ENCODE peak calls at places on chromosomes 6 and 20, in ten cellular contexts. D is fibroblast of lung, X is upper lobe of right lung, B is hepatocyte, N is left ventricle myocardium inferior, K is mesendoderm, C is endothelial cell of umbilical vein, Q is right atrium auricular region, J is tibial artery, G is mammary epithelial cell. F is an unnamed sample. For H3K4me1, the result is how much of the 10 kb centered on the place peaks cover.

GRCh38 chr6:138971601-138972000 is 16.5 kb downstream of the REPS1 start:
- DNase-seq in K (peak), C (peak), J (no peak), G (no peak), N (no peak), D (peak), B (no peak), Q (no peak), X (no peak), F (no peak)

GRCh38 chr6:110216140-110216539 is 35.9 kb downstream of the CDC40 start:
- DNase-seq in C (no peak), Q (no peak), K (no peak), B (no peak), N (no peak), J (no peak), X (no peak), G (no peak), D (no peak), F (no peak)

GRCh38 chr6:12653396-12653910 is 63.1 kb upstream of the PHACTR1 start:
- DNase-seq in N (no peak), B (no peak), C (no peak), J (no peak), G (no peak), D (peak), X (no peak), K (no peak), Q (no peak), F (no peak)

GRCh38 chr6:13787146-13787545 is 27.2 kb downstream of the MCUR1 start:
- DNase-seq in C (peak), N (no peak), G (no peak), D (peak), B (peak), J (no peak), Q (no peak), X (no peak), K (no peak), F (no peak)

GRCh38 chr20:54464003-54464402 is 11.4 kb upstream of the DOK5 start:
- DNase-seq in B (no peak), G (no peak), K (no peak), D (no peak), J (no peak), Q (no peak), C (no peak), N (no peak), X (no peak), F (no peak)

GRCh38 chr6:11804706-11805105 is 26.1 kb upstream of the ADTRP start:
- DNase-seq in Q (no peak), J (no peak), G (peak), K (peak), N (no peak), C (no peak), B (no peak), D (peak), X (no peak), F (no peak)

GRCh38 chr6:111119550-111120329 is 32.4 kb downstream of the SLC16A10 start:
- DNase-seq in J (no peak), K (no peak), N (no peak), D (no peak), B (no peak), G (no peak), X (no peak), C (no peak), Q (no peak), F (no peak)

GRCh38 chr6:11207199-11207968 is 25.1 kb downstream of the NEDD9 start:
- DNase-seq in G (peak), K (no peak), D (peak), J (no peak), N (peak), B (peak), Q (peak), X (no peak), C (peak), F (peak)

GRCh38 chr20:18835850-18836249 is 22.3 kb downstream of the SCP2D1 start:
- DNase-seq in B (no peak), K (no peak), X (no peak), Q (no peak), C (no peak), D (no peak), J (no peak), N (no peak), G (peak), F (no peak)

GRCh38 chr6:168134399-168135201 is 55.6 kb upstream of the FRMD1 start:
- DNase-seq in C (no peak), B (no peak), N (no peak), Q (peak), D (no peak), G (no peak), K (no peak), X (no peak), J (no peak), F (no peak)

GRCh38 chr6:69624944-69625343 is 171.9 kb downstream of the LMBRD1 start:
- DNase-seq in N (no peak), J (no peak), G (no peak), B (no peak), K (no peak), C (no peak), X (no peak), Q (no peak), D (no peak), F (no peak)

GRCh38 chr6:10595731-10596664 is 74.8 kb downstream of the GCNT2 start:
- DNase-seq in X (no peak), Q (no peak), B (no peak), C (no peak), J (no peak), G (no peak), K (peak), D (peak), N (no peak), F (no peak)

GRCh38 chr20:51457281-51457932 is 85.1 kb downstream of the NFATC2 start:
- DNase-seq in X (no peak), Q (peak), J (peak), G (peak), C (peak), K (no peak), B (peak), N (peak), D (peak), F (peak)

GRCh38 chr6:1423578-1423977 is 34.2 kb downstream of the FOXF2 start:
- DNase-seq in G (no peak), B (no peak), D (no peak), Q (no peak), K (no peak), N (no peak), C (no peak), X (no peak), J (no peak), F (no peak)

GRCh38 chr20:63517376-63518309 is 2.9 kb upstream of the PPDPF start:
- DNase-seq in B (no peak), C (no peak), K (no peak), N (no peak), D (no peak), J (no peak), X (no peak), Q (no peak), G (no peak), F (no peak)

GRCh38 chr6:37993596-37993995 is 174.1 kb downstream of the ZFAND3 start:
- DNase-seq in G (no peak), C (no peak), K (no peak), J (no peak), B (no peak), D (no peak), Q (no peak), N (no peak), X (no peak), F (no peak)

GRCh38 chr6:37916675-37917074 is 97.1 kb downstream of the ZFAND3 start:
- DNase-seq in K (no peak), G (peak), D (no peak), B (no peak), N (no peak), Q (no peak), C (no peak), J (no peak), X (no peak), F (no peak)

DNA sequence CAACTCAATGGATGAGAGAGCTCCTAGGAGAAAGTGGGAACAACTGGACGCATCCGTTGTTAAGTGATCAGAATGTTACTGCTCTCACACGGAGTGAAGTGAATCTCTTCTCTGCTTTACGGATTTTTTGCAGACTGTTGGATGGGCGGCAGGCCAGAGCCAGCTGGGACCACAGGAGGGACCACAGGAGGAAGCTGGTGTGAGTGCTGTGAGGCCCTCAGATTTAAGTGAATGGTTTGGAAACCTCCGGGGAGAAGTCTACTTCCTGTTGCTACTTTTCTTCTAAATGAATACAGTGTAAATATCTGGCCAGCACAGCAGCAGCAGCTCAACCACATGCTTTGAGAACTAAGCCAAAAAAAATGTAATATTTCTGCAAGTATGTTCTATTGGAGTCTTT is 23.6 kb upstream of the PPP1R14C start:
- DNase-seq in D (peak), X (no peak), J (no peak), K (no peak), N (no peak), C (no peak), G (no peak), B (no peak), Q (no peak), F (no peak)
- H3K4me3 ChIP-seq in D (no peak), X (no peak), J (no peak), K (no peak), N (no peak), C (no peak), G (no peak), B (no peak), Q (no peak), F (no peak)

GRCh38 chr6:41594326-41594725 is 43.9 kb upstream of the MDFI start:
- DNase-seq in X (no peak), K (no peak), D (no peak), G (no peak), N (no peak), J (no peak), Q (no peak), C (no peak), B (peak), F (no peak)
- H3K27ac ChIP-seq in X (no peak), K (no peak), D (no peak), G (no peak), N (no peak), J (no peak), Q (no peak), C (no peak), B (peak), F (no peak)

GRCh38 chr6:152978058-152978457 is 4.8 kb downstream of the FBXO5 start:
- DNase-seq in K (no peak), C (peak), Q (no peak), G (no peak), X (no peak), D (no peak), B (no peak), N (no peak), J (no peak), F (no peak)
- H3K4me1 ChIP-seq in K (under half), C (under half), Q (under half), G (under half), X (under half), D (under half), B (under half), N (under half), J (under half), F (under half)

DNA sequence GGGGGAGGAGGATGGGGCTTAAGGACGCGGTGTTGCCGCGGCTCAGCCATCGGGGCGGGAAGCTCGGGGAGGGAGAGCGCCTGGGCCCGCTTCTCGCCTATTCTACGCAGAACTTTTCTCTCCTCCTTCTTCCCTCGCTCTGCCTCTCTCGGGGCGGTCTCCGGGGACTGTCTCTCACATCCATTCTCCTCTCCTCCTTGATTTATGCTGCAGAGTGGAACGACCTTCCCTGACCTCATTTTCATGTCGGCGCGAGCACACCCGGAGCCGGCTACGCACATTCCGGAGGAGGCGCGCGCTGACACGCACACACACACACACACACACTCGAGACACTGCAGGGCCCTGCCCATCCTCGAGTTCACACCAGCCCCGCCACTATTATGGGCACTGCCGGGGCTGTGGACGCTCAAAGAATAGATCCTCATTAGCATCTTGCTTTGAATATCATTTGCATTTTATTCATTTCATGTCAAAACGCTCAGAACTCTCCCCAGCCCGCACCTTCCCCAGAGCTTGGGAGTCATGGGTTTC is 36.7 kb downstream of the NCR2 start:
- DNase-seq in B (peak), X (no peak), C (no peak), Q (no peak), N (no peak), G (no peak), J (no peak), K (peak), D (peak), F (peak)
- H3K4me3 ChIP-seq in B (no peak), X (peak), C (no peak), Q (no peak), N (peak), G (no peak), J (peak), K (no peak), D (no peak), F (no peak)